ENCODE peak calls at places on chromosomes 5 and 9, in ten cellular contexts. One of them, this sample, is unnamed.

GRCh38 chr9:113993838-113994540 is 84.1 kb downstream of the AMBP start:
- DNase-seq in GM04504: no peak
- DNase-seq in T1000: no peak
- DNase-seq in mucosa of descending colon: peak
- DNase-seq in SW480: no peak
- DNase-seq in AML-193: no peak
- DNase-seq in left colon: peak
- DNase-seq in stimulated activated CD4-positive, alpha-beta T cell treated with anti-CD3 and anti-CD28 coated beads, Interleukin-1b, Interleukin-23, amount 100 ng/mL, for 48 hours: peak
- DNase-seq in HuH-7.5: no peak
- DNase-seq in activated naive CD8-positive, alpha-beta T cell treated with anti-CD3 and anti-CD28 coated beads, Interleukin-2, amount 50 U/mL, for 24 hours: no peak
- DNase-seq in this sample: no peak

GRCh38 chr5:65100846-65101678 is 332.3 kb downstream of the CWC27 start:
- DNase-seq in GM04504: peak
- DNase-seq in T1000: peak
- DNase-seq in mucosa of descending colon: peak
- DNase-seq in SW480: peak
- DNase-seq in AML-193: peak
- DNase-seq in left colon: peak
- DNase-seq in stimulated activated CD4-positive, alpha-beta T cell treated with anti-CD3 and anti-CD28 coated beads, Interleukin-1b, Interleukin-23, amount 100 ng/mL, for 48 hours: peak
- DNase-seq in HuH-7.5: peak
- DNase-seq in activated naive CD8-positive, alpha-beta T cell treated with anti-CD3 and anti-CD28 coated beads, Interleukin-2, amount 50 U/mL, for 24 hours: peak
- DNase-seq in this sample: peak

GRCh38 chr5:68285857-68286611 is 70.5 kb downstream of the PIK3R1 start:
- DNase-seq in GM04504: no peak
- DNase-seq in T1000: no peak
- DNase-seq in mucosa of descending colon: peak
- DNase-seq in SW480: peak
- DNase-seq in AML-193: peak
- DNase-seq in left colon: no peak
- DNase-seq in stimulated activated CD4-positive, alpha-beta T cell treated with anti-CD3 and anti-CD28 coated beads, Interleukin-1b, Interleukin-23, amount 100 ng/mL, for 48 hours: no peak
- DNase-seq in HuH-7.5: no peak
- DNase-seq in activated naive CD8-positive, alpha-beta T cell treated with anti-CD3 and anti-CD28 coated beads, Interleukin-2, amount 50 U/mL, for 24 hours: no peak
- DNase-seq in this sample: no peak

GRCh38 chr5:115733607-115734006 is 82.9 kb downstream of the CDO1 start:
- DNase-seq in GM04504: no peak
- DNase-seq in T1000: no peak
- DNase-seq in mucosa of descending colon: no peak
- DNase-seq in SW480: no peak
- DNase-seq in AML-193: no peak
- DNase-seq in left colon: no peak
- DNase-seq in stimulated activated CD4-positive, alpha-beta T cell treated with anti-CD3 and anti-CD28 coated beads, Interleukin-1b, Interleukin-23, amount 100 ng/mL, for 48 hours: no peak
- DNase-seq in HuH-7.5: no peak
- DNase-seq in activated naive CD8-positive, alpha-beta T cell treated with anti-CD3 and anti-CD28 coated beads, Interleukin-2, amount 50 U/mL, for 24 hours: no peak
- DNase-seq in this sample: no peak

GRCh38 chr5:159518361-159518760 is 188.1 kb upstream of the IL12B start:
- DNase-seq in GM04504: no peak
- DNase-seq in T1000: no peak
- DNase-seq in mucosa of descending colon: no peak
- DNase-seq in SW480: no peak
- DNase-seq in AML-193: no peak
- DNase-seq in left colon: no peak
- DNase-seq in stimulated activated CD4-positive, alpha-beta T cell treated with anti-CD3 and anti-CD28 coated beads, Interleukin-1b, Interleukin-23, amount 100 ng/mL, for 48 hours: no peak
- DNase-seq in HuH-7.5: no peak
- DNase-seq in activated naive CD8-positive, alpha-beta T cell treated with anti-CD3 and anti-CD28 coated beads, Interleukin-2, amount 50 U/mL, for 24 hours: no peak
- DNase-seq in this sample: no peak

GRCh38 chr9:81132318-81132717 is 557.0 kb downstream of the TLE1 start:
- DNase-seq in GM04504: no peak
- DNase-seq in T1000: no peak
- DNase-seq in mucosa of descending colon: no peak
- DNase-seq in SW480: peak
- DNase-seq in AML-193: no peak
- DNase-seq in left colon: no peak
- DNase-seq in stimulated activated CD4-positive, alpha-beta T cell treated with anti-CD3 and anti-CD28 coated beads, Interleukin-1b, Interleukin-23, amount 100 ng/mL, for 48 hours: no peak
- DNase-seq in HuH-7.5: no peak
- DNase-seq in activated naive CD8-positive, alpha-beta T cell treated with anti-CD3 and anti-CD28 coated beads, Interleukin-2, amount 50 U/mL, for 24 hours: no peak
- DNase-seq in this sample: no peak

GRCh38 chr9:20980713-20981481 is 50.5 kb downstream of the HACD4 start:
- DNase-seq in GM04504: peak
- DNase-seq in T1000: no peak
- DNase-seq in mucosa of descending colon: no peak
- DNase-seq in SW480: no peak
- DNase-seq in AML-193: peak
- DNase-seq in left colon: no peak
- DNase-seq in stimulated activated CD4-positive, alpha-beta T cell treated with anti-CD3 and anti-CD28 coated beads, Interleukin-1b, Interleukin-23, amount 100 ng/mL, for 48 hours: no peak
- DNase-seq in HuH-7.5: no peak
- DNase-seq in activated naive CD8-positive, alpha-beta T cell treated with anti-CD3 and anti-CD28 coated beads, Interleukin-2, amount 50 U/mL, for 24 hours: no peak
- DNase-seq in this sample: no peak

GRCh38 chr9:84278131-84278530 is 62.4 kb downstream of the SLC28A3 start:
- DNase-seq in GM04504: peak
- DNase-seq in T1000: no peak
- DNase-seq in mucosa of descending colon: no peak
- DNase-seq in SW480: peak
- DNase-seq in AML-193: no peak
- DNase-seq in left colon: no peak
- DNase-seq in stimulated activated CD4-positive, alpha-beta T cell treated with anti-CD3 and anti-CD28 coated beads, Interleukin-1b, Interleukin-23, amount 100 ng/mL, for 48 hours: no peak
- DNase-seq in HuH-7.5: no peak
- DNase-seq in activated naive CD8-positive, alpha-beta T cell treated with anti-CD3 and anti-CD28 coated beads, Interleukin-2, amount 50 U/mL, for 24 hours: no peak
- DNase-seq in this sample: no peak

GRCh38 chr5:126138475-126139005 is 284.7 kb upstream of the GRAMD2B start:
- DNase-seq in GM04504: no peak
- DNase-seq in T1000: no peak
- DNase-seq in mucosa of descending colon: no peak
- DNase-seq in SW480: no peak
- DNase-seq in AML-193: no peak
- DNase-seq in left colon: no peak
- DNase-seq in stimulated activated CD4-positive, alpha-beta T cell treated with anti-CD3 and anti-CD28 coated beads, Interleukin-1b, Interleukin-23, amount 100 ng/mL, for 48 hours: no peak
- DNase-seq in HuH-7.5: no peak
- DNase-seq in activated naive CD8-positive, alpha-beta T cell treated with anti-CD3 and anti-CD28 coated beads, Interleukin-2, amount 50 U/mL, for 24 hours: no peak
- DNase-seq in this sample: no peak

GRCh38 chr5:109681763-109682162 is 8.0 kb upstream of the MAN2A1 start:
- DNase-seq in GM04504: no peak
- DNase-seq in T1000: no peak
- DNase-seq in mucosa of descending colon: no peak
- DNase-seq in SW480: no peak
- DNase-seq in AML-193: no peak
- DNase-seq in left colon: no peak
- DNase-seq in stimulated activated CD4-positive, alpha-beta T cell treated with anti-CD3 and anti-CD28 coated beads, Interleukin-1b, Interleukin-23, amount 100 ng/mL, for 48 hours: no peak
- DNase-seq in HuH-7.5: no peak
- DNase-seq in activated naive CD8-positive, alpha-beta T cell treated with anti-CD3 and anti-CD28 coated beads, Interleukin-2, amount 50 U/mL, for 24 hours: no peak
- DNase-seq in this sample: no peak

GRCh38 chr5:171122372-171122771 is 186.7 kb upstream of the TLX3 start:
- DNase-seq in GM04504: no peak
- DNase-seq in T1000: no peak
- DNase-seq in mucosa of descending colon: peak
- DNase-seq in SW480: no peak
- DNase-seq in AML-193: no peak
- DNase-seq in left colon: peak
- DNase-seq in stimulated activated CD4-positive, alpha-beta T cell treated with anti-CD3 and anti-CD28 coated beads, Interleukin-1b, Interleukin-23, amount 100 ng/mL, for 48 hours: no peak
- DNase-seq in HuH-7.5: no peak
- DNase-seq in activated naive CD8-positive, alpha-beta T cell treated with anti-CD3 and anti-CD28 coated beads, Interleukin-2, amount 50 U/mL, for 24 hours: no peak
- DNase-seq in this sample: no peak

GRCh38 chr9:90038778-90039177 is 434.0 kb downstream of the GADD45G start:
- DNase-seq in GM04504: no peak
- DNase-seq in T1000: no peak
- DNase-seq in mucosa of descending colon: no peak
- DNase-seq in SW480: peak
- DNase-seq in AML-193: no peak
- DNase-seq in left colon: no peak
- DNase-seq in stimulated activated CD4-positive, alpha-beta T cell treated with anti-CD3 and anti-CD28 coated beads, Interleukin-1b, Interleukin-23, amount 100 ng/mL, for 48 hours: no peak
- DNase-seq in HuH-7.5: no peak
- DNase-seq in activated naive CD8-positive, alpha-beta T cell treated with anti-CD3 and anti-CD28 coated beads, Interleukin-2, amount 50 U/mL, for 24 hours: no peak
- DNase-seq in this sample: no peak

GRCh38 chr5:145539201-145539600 is 295.9 kb downstream of the PRELID2 start:
- DNase-seq in GM04504: no peak
- DNase-seq in T1000: no peak
- DNase-seq in mucosa of descending colon: no peak
- DNase-seq in SW480: no peak
- DNase-seq in AML-193: no peak
- DNase-seq in left colon: no peak
- DNase-seq in stimulated activated CD4-positive, alpha-beta T cell treated with anti-CD3 and anti-CD28 coated beads, Interleukin-1b, Interleukin-23, amount 100 ng/mL, for 48 hours: no peak
- DNase-seq in HuH-7.5: no peak
- DNase-seq in activated naive CD8-positive, alpha-beta T cell treated with anti-CD3 and anti-CD28 coated beads, Interleukin-2, amount 50 U/mL, for 24 hours: no peak
- DNase-seq in this sample: no peak

GRCh38 chr9:113228130-113228665 is 6.9 kb downstream of the SLC31A1 start:
- DNase-seq in GM04504: no peak
- DNase-seq in T1000: no peak
- DNase-seq in mucosa of descending colon: no peak
- DNase-seq in SW480: peak
- DNase-seq in AML-193: no peak
- DNase-seq in left colon: no peak
- DNase-seq in stimulated activated CD4-positive, alpha-beta T cell treated with anti-CD3 and anti-CD28 coated beads, Interleukin-1b, Interleukin-23, amount 100 ng/mL, for 48 hours: no peak
- DNase-seq in HuH-7.5: no peak
- DNase-seq in activated naive CD8-positive, alpha-beta T cell treated with anti-CD3 and anti-CD28 coated beads, Interleukin-2, amount 50 U/mL, for 24 hours: no peak
- DNase-seq in this sample: no peak

GRCh38 chr5:7361593-7361992 is 34.3 kb upstream of the ADCY2 start:
- DNase-seq in GM04504: no peak
- DNase-seq in T1000: no peak
- DNase-seq in mucosa of descending colon: no peak
- DNase-seq in SW480: no peak
- DNase-seq in AML-193: no peak
- DNase-seq in left colon: no peak
- DNase-seq in stimulated activated CD4-positive, alpha-beta T cell treated with anti-CD3 and anti-CD28 coated beads, Interleukin-1b, Interleukin-23, amount 100 ng/mL, for 48 hours: no peak
- DNase-seq in HuH-7.5: no peak
- DNase-seq in activated naive CD8-positive, alpha-beta T cell treated with anti-CD3 and anti-CD28 coated beads, Interleukin-2, amount 50 U/mL, for 24 hours: no peak
- DNase-seq in this sample: no peak

GRCh38 chr9:130938652-130939404 is at the start of gene FIBCD1:
- DNase-seq in GM04504: no peak
- DNase-seq in T1000: no peak
- DNase-seq in mucosa of descending colon: peak
- DNase-seq in SW480: peak
- DNase-seq in AML-193: no peak
- DNase-seq in left colon: peak
- DNase-seq in stimulated activated CD4-positive, alpha-beta T cell treated with anti-CD3 and anti-CD28 coated beads, Interleukin-1b, Interleukin-23, amount 100 ng/mL, for 48 hours: no peak
- DNase-seq in HuH-7.5: peak
- DNase-seq in activated naive CD8-positive, alpha-beta T cell treated with anti-CD3 and anti-CD28 coated beads, Interleukin-2, amount 50 U/mL, for 24 hours: peak
- DNase-seq in this sample: peak

GRCh38 chr5:11973469-11973868 is 69.2 kb upstream of the CTNND2 start:
- DNase-seq in GM04504: no peak
- DNase-seq in T1000: no peak
- DNase-seq in mucosa of descending colon: no peak
- DNase-seq in SW480: no peak
- DNase-seq in AML-193: no peak
- DNase-seq in left colon: no peak
- DNase-seq in stimulated activated CD4-positive, alpha-beta T cell treated with anti-CD3 and anti-CD28 coated beads, Interleukin-1b, Interleukin-23, amount 100 ng/mL, for 48 hours: no peak
- DNase-seq in HuH-7.5: no peak
- DNase-seq in activated naive CD8-positive, alpha-beta T cell treated with anti-CD3 and anti-CD28 coated beads, Interleukin-2, amount 50 U/mL, for 24 hours: no peak
- DNase-seq in this sample: no peak

GRCh38 chr5:53464722-53465121 is 15.7 kb upstream of the FST start:
- DNase-seq in GM04504: no peak
- DNase-seq in T1000: no peak
- DNase-seq in mucosa of descending colon: no peak
- DNase-seq in SW480: no peak
- DNase-seq in AML-193: peak
- DNase-seq in left colon: no peak
- DNase-seq in stimulated activated CD4-positive, alpha-beta T cell treated with anti-CD3 and anti-CD28 coated beads, Interleukin-1b, Interleukin-23, amount 100 ng/mL, for 48 hours: no peak
- DNase-seq in HuH-7.5: no peak
- DNase-seq in activated naive CD8-positive, alpha-beta T cell treated with anti-CD3 and anti-CD28 coated beads, Interleukin-2, amount 50 U/mL, for 24 hours: no peak
- DNase-seq in this sample: no peak

GRCh38 chr5:142280066-142281011 is 44.5 kb downstream of the SPRY4 start:
- DNase-seq in GM04504: no peak
- DNase-seq in T1000: no peak
- DNase-seq in mucosa of descending colon: no peak
- DNase-seq in SW480: no peak
- DNase-seq in AML-193: no peak
- DNase-seq in left colon: no peak
- DNase-seq in stimulated activated CD4-positive, alpha-beta T cell treated with anti-CD3 and anti-CD28 coated beads, Interleukin-1b, Interleukin-23, amount 100 ng/mL, for 48 hours: no peak
- DNase-seq in HuH-7.5: no peak
- DNase-seq in activated naive CD8-positive, alpha-beta T cell treated with anti-CD3 and anti-CD28 coated beads, Interleukin-2, amount 50 U/mL, for 24 hours: no peak
- DNase-seq in this sample: peak

GRCh38 chr9:88949425-88949824 is 41.8 kb upstream of the S1PR3 start:
- DNase-seq in GM04504: no peak
- DNase-seq in T1000: no peak
- DNase-seq in mucosa of descending colon: no peak
- DNase-seq in SW480: no peak
- DNase-seq in AML-193: no peak
- DNase-seq in left colon: no peak
- DNase-seq in stimulated activated CD4-positive, alpha-beta T cell treated with anti-CD3 and anti-CD28 coated beads, Interleukin-1b, Interleukin-23, amount 100 ng/mL, for 48 hours: no peak
- DNase-seq in HuH-7.5: no peak
- DNase-seq in activated naive CD8-positive, alpha-beta T cell treated with anti-CD3 and anti-CD28 coated beads, Interleukin-2, amount 50 U/mL, for 24 hours: no peak
- DNase-seq in this sample: no peak

GRCh38 chr5:6849569-6849968 is 136.3 kb downstream of the TENT4A start:
- DNase-seq in GM04504: no peak
- DNase-seq in T1000: no peak
- DNase-seq in mucosa of descending colon: no peak
- DNase-seq in SW480: no peak
- DNase-seq in AML-193: no peak
- DNase-seq in left colon: no peak
- DNase-seq in stimulated activated CD4-positive, alpha-beta T cell treated with anti-CD3 and anti-CD28 coated beads, Interleukin-1b, Interleukin-23, amount 100 ng/mL, for 48 hours: peak
- DNase-seq in HuH-7.5: no peak
- DNase-seq in activated naive CD8-positive, alpha-beta T cell treated with anti-CD3 and anti-CD28 coated beads, Interleukin-2, amount 50 U/mL, for 24 hours: no peak
- DNase-seq in this sample: no peak

GRCh38 chr9:109816490-109816889 is 36.5 kb downstream of the PALM2AKAP2 start:
- DNase-seq in GM04504: peak
- DNase-seq in T1000: peak
- DNase-seq in mucosa of descending colon: peak
- DNase-seq in SW480: peak
- DNase-seq in AML-193: no peak
- DNase-seq in left colon: no peak
- DNase-seq in stimulated activated CD4-positive, alpha-beta T cell treated with anti-CD3 and anti-CD28 coated beads, Interleukin-1b, Interleukin-23, amount 100 ng/mL, for 48 hours: no peak
- DNase-seq in HuH-7.5: no peak
- DNase-seq in activated naive CD8-positive, alpha-beta T cell treated with anti-CD3 and anti-CD28 coated beads, Interleukin-2, amount 50 U/mL, for 24 hours: no peak
- DNase-seq in this sample: no peak

GRCh38 chr9:98369896-98370295 is 114.4 kb upstream of the TBC1D2 start:
- DNase-seq in GM04504: no peak
- DNase-seq in T1000: no peak
- DNase-seq in mucosa of descending colon: no peak
- DNase-seq in SW480: no peak
- DNase-seq in AML-193: no peak
- DNase-seq in left colon: no peak
- DNase-seq in stimulated activated CD4-positive, alpha-beta T cell treated with anti-CD3 and anti-CD28 coated beads, Interleukin-1b, Interleukin-23, amount 100 ng/mL, for 48 hours: no peak
- DNase-seq in HuH-7.5: no peak
- DNase-seq in activated naive CD8-positive, alpha-beta T cell treated with anti-CD3 and anti-CD28 coated beads, Interleukin-2, amount 50 U/mL, for 24 hours: no peak
- DNase-seq in this sample: no peak

GRCh38 chr9:132187006-132187760 is 25.3 kb downstream of the NTNG2 start:
- DNase-seq in GM04504: no peak
- DNase-seq in T1000: no peak
- DNase-seq in mucosa of descending colon: no peak
- DNase-seq in SW480: no peak
- DNase-seq in AML-193: no peak
- DNase-seq in left colon: no peak
- DNase-seq in stimulated activated CD4-positive, alpha-beta T cell treated with anti-CD3 and anti-CD28 coated beads, Interleukin-1b, Interleukin-23, amount 100 ng/mL, for 48 hours: no peak
- DNase-seq in HuH-7.5: no peak
- DNase-seq in activated naive CD8-positive, alpha-beta T cell treated with anti-CD3 and anti-CD28 coated beads, Interleukin-2, amount 50 U/mL, for 24 hours: no peak
- DNase-seq in this sample: no peak

GRCh38 chr5:1521671-1522600 is 1.8 kb downstream of the LPCAT1 start:
- DNase-seq in GM04504: peak
- DNase-seq in T1000: peak
- DNase-seq in mucosa of descending colon: peak
- DNase-seq in SW480: peak
- DNase-seq in AML-193: no peak
- DNase-seq in left colon: peak
- DNase-seq in stimulated activated CD4-positive, alpha-beta T cell treated with anti-CD3 and anti-CD28 coated beads, Interleukin-1b, Interleukin-23, amount 100 ng/mL, for 48 hours: no peak
- DNase-seq in HuH-7.5: no peak
- DNase-seq in activated naive CD8-positive, alpha-beta T cell treated with anti-CD3 and anti-CD28 coated beads, Interleukin-2, amount 50 U/mL, for 24 hours: no peak
- DNase-seq in this sample: peak

GRCh38 chr5:40665902-40666301 is 13.8 kb upstream of the PTGER4 start:
- DNase-seq in GM04504: no peak
- DNase-seq in T1000: no peak
- DNase-seq in mucosa of descending colon: no peak
- DNase-seq in SW480: no peak
- DNase-seq in AML-193: no peak
- DNase-seq in left colon: no peak
- DNase-seq in stimulated activated CD4-positive, alpha-beta T cell treated with anti-CD3 and anti-CD28 coated beads, Interleukin-1b, Interleukin-23, amount 100 ng/mL, for 48 hours: no peak
- DNase-seq in HuH-7.5: no peak
- DNase-seq in activated naive CD8-positive, alpha-beta T cell treated with anti-CD3 and anti-CD28 coated beads, Interleukin-2, amount 50 U/mL, for 24 hours: no peak
- DNase-seq in this sample: no peak

GRCh38 chr5:116626272-116626723 is 51.7 kb upstream of the SEMA6A start:
- DNase-seq in GM04504: no peak
- DNase-seq in T1000: peak
- DNase-seq in mucosa of descending colon: peak
- DNase-seq in SW480: no peak
- DNase-seq in AML-193: no peak
- DNase-seq in left colon: peak
- DNase-seq in stimulated activated CD4-positive, alpha-beta T cell treated with anti-CD3 and anti-CD28 coated beads, Interleukin-1b, Interleukin-23, amount 100 ng/mL, for 48 hours: no peak
- DNase-seq in HuH-7.5: no peak
- DNase-seq in activated naive CD8-positive, alpha-beta T cell treated with anti-CD3 and anti-CD28 coated beads, Interleukin-2, amount 50 U/mL, for 24 hours: no peak
- DNase-seq in this sample: no peak

GRCh38 chr5:28807230-28807629 is 1768.8 kb upstream of the CDH9 start:
- DNase-seq in GM04504: no peak
- DNase-seq in T1000: no peak
- DNase-seq in mucosa of descending colon: no peak
- DNase-seq in SW480: peak
- DNase-seq in AML-193: no peak
- DNase-seq in left colon: no peak
- DNase-seq in stimulated activated CD4-positive, alpha-beta T cell treated with anti-CD3 and anti-CD28 coated beads, Interleukin-1b, Interleukin-23, amount 100 ng/mL, for 48 hours: no peak
- DNase-seq in HuH-7.5: no peak
- DNase-seq in activated naive CD8-positive, alpha-beta T cell treated with anti-CD3 and anti-CD28 coated beads, Interleukin-2, amount 50 U/mL, for 24 hours: no peak
- DNase-seq in this sample: no peak

This sample was measured in WTC11.